ENCODE peak calls at places on chromosomes 4 and X, in four cellular contexts. A is right cardiac atrium; E is CD4-positive, alpha-beta T cell; S is ovary. P is an unnamed sample.

GRCh38 chr4:94758141-94758699 is 465 bp downstream of the BMPR1B start:
- DNase-seq in E (no peak), A (peak; percentile 66), S (peak; percentile 83), P (no peak)

GRCh38 chrX:45228126-45228525 is 27.4 kb upstream of the DIPK2B start:
- DNase-seq in S (no peak), A (no peak), E (no peak), P (no peak)

GRCh38 chr4:89640620-89641366 is 196.2 kb downstream of the SNCA start:
- DNase-seq in S (peak; percentile 47), A (peak; percentile 43), E (no peak), P (no peak)

GRCh38 chr4:139875456-139875855 is 209.8 kb downstream of the MGST2 start:
- DNase-seq in S (no peak), A (no peak), E (no peak), P (no peak)

GRCh38 chrX:24485323-24485722 is 20.2 kb downstream of the PDK3 start:
- DNase-seq in E (no peak), S (no peak), A (no peak), P (no peak)

GRCh38 chrX:35919536-35920309 is at the start of gene CFAP47:
- DNase-seq in A (peak; percentile 60), E (no peak), S (no peak), P (no peak)

GRCh38 chr4:98516441-98517323 is 141.7 kb downstream of the TSPAN5 start:
- DNase-seq in S (peak; percentile 67), A (no peak), E (no peak), P (no peak)

GRCh38 chrX:56975611-56976010 is 19.7 kb downstream of the SPIN3 start:
- DNase-seq in E (no peak), S (no peak), A (peak; percentile 9), P (no peak)

GRCh38 chr4:140308366-140309123 is 64.9 kb upstream of the SCOC start:
- DNase-seq in E (no peak), A (peak; percentile 73), S (peak; percentile 57), P (peak; percentile 30)

GRCh38 chr4:38667005-38667771 is 3.2 kb downstream of the KLF3 start:
- DNase-seq in A (peak; percentile 85), S (peak; percentile 79), E (peak; percentile 27), P (peak; percentile 74)

GRCh38 chrX:53133400-53133799 is 39.5 kb downstream of the KANTR start:
- DNase-seq in E (no peak), S (no peak), A (no peak), P (no peak)

DNA sequence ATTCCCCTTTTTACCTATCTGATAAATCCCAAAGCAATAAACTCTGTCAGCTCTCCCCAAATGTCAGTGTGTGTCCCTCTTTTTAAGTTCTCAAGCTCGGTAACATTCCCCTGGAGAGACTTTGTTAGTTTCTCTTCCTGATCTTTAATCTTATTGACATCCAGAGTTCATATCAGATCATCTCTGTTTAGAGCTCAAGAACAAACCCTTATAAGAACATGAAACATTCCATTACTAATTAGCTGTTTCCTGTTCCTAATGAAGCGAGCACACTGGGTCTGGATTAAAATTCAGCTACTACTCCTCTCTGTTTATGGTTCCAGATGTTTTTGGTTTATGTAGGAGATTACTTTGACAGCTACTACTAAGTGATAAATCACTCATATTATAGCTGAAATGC is 681.5 kb downstream of the DACH2 start:
- DNase-seq in A (no peak), E (no peak), S (no peak), P (no peak)
- H3K27ac ChIP-seq in A (no peak overlapping the region), E (no peak overlapping the region), S (no peak overlapping the region), P (no peak overlapping the region)

GRCh38 chrX:15254852-15255251 is 15.0 kb downstream of the ASB9 start:
- DNase-seq in S (no peak), E (no peak), A (no peak), P (no peak)
- H3K9me3 ChIP-seq in S (no peaks in the 10 kb centered on the region), E (no peaks in the 10 kb centered on the region), A (no peaks in the 10 kb centered on the region), P (no peaks in the 10 kb centered on the region)

GRCh38 chr4:185787926-185788679 is 23.9 kb downstream of the SORBS2 start:
- DNase-seq in S (no peak), E (no peak), A (peak; percentile 35), P (no peak)
- H3K27ac ChIP-seq in S (no peak overlapping the region), E (no peak overlapping the region), A (peak overlapping the region; percentile 29), P (no peak overlapping the region)

GRCh38 chr4:338759-339097 is 1.1 kb downstream of the ZNF141 start:
- DNase-seq in E (peak; percentile 1), S (no peak), A (no peak), P (no peak)

GRCh38 chr4:337932-338758 is 531 bp downstream of the ZNF141 start:
- DNase-seq in E (peak; percentile 26), A (peak; percentile 80), S (peak; percentile 77), P (no peak)

GRCh38 chr4:336893-337142 is 796 bp upstream of the ZNF141 start:
- DNase-seq in S (no peak), A (no peak), E (no peak), P (no peak)

GRCh38 chr4:337143-337931 is at the start of gene ZNF141:
- DNase-seq in S (peak; percentile 97), E (peak; percentile 84), A (peak; percentile 97), P (peak; percentile 88)

DNA sequence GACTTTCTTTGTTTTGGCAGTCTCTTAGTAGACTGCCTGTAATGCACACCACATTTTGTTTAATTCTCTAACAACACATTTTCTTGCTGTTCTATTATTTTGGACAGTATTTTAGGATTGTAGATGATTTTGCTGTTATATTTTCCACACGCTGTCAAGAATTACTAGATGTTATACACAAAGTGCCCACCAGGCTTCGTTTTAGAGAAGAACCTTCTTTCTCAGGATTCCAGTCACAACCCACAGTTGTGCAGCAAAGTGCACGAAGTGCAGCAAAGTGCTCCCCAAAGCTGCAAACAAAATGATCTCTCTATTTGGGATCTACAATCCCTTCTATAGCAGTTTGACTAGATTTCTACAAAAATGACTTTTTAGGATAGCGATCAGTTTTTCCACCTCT is 2.4 kb downstream of the ZNF141 start:
- DNase-seq in S (no peak), E (no peak), A (no peak), P (no peak)
- H3K9me3 ChIP-seq in S (peaks cover 14% of the 10 kb centered on the region), E (peaks cover 51% of the 10 kb centered on the region), A (peaks cover 2% of the 10 kb centered on the region), P (peaks cover 30% of the 10 kb centered on the region)

GRCh38 chrX:108297290-108297689 is 140.9 kb downstream of the COL4A6 start:
- DNase-seq in E (no peak), S (no peak), A (no peak), P (no peak)

GRCh38 chrX:108298165-108298602 is 140.0 kb downstream of the COL4A6 start:
- DNase-seq in E (no peak), S (no peak), A (no peak), P (no peak)

GRCh38 chrX:108303682-108304081 is 134.5 kb downstream of the COL4A6 start:
- DNase-seq in E (no peak), A (no peak), S (no peak), P (no peak)

GRCh38 chrX:108299101-108299591 is 139.1 kb downstream of the COL4A6 start:
- DNase-seq in A (no peak), S (no peak), E (no peak), P (no peak)

GRCh38 chrX:108299704-108300103 is 138.5 kb downstream of the COL4A6 start:
- DNase-seq in E (no peak), S (no peak), A (no peak), P (no peak)
- H3K27ac ChIP-seq in E (no peak overlapping the region), S (no peak overlapping the region), A (no peak overlapping the region), P (no peak overlapping the region)

DNA sequence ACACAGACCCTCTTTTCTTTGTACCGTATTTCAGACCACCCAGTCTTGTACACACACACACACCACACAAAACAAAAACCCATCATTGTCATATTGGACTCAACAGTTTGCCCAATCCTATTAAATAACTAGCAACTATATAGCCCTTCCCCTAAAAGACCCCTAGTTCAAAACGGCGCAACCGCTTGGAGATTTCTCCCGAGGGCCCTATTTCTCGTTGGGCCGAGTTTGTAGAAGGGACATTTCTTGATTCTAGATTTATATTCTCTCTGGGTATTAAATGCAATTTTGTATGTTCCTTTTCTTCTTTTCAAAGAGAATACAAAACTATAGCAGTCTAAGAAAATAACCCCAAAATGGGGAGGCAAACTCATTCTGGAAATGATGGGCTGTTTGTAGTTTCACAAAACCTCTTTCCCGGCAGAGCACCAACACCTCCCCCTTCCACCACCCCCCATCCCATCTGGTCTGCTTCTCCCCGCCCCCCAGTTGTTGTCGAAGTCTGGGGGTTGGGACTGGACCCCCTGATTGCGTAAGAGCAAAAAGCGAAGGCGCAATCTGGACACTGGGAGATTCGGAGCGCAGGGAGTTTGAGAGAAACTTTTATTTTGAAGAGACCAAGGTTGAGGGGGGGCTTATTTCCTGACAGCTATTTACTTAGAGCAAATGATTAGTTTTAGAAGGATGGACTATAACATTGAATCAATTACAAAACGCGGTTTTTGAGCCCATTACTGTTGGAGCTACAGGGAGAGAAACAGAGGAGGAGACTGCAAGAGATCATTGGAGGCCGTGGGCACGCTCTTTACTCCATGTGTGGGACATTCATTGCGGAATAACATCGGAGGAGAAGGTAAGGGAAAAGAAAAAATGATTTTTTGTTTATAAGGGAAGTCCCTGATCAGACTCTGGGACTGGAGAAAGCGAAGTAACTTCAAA is at the start of gene PDGFRA:
- DNase-seq in A (peak; percentile 91), E (no peak), S (peak; percentile 90), P (no peak)
- H3K9me3 ChIP-seq in A (no peaks in the 10 kb centered on the region), E (no peaks in the 10 kb centered on the region), S (no peaks in the 10 kb centered on the region), P (no peaks in the 10 kb centered on the region)

DNA sequence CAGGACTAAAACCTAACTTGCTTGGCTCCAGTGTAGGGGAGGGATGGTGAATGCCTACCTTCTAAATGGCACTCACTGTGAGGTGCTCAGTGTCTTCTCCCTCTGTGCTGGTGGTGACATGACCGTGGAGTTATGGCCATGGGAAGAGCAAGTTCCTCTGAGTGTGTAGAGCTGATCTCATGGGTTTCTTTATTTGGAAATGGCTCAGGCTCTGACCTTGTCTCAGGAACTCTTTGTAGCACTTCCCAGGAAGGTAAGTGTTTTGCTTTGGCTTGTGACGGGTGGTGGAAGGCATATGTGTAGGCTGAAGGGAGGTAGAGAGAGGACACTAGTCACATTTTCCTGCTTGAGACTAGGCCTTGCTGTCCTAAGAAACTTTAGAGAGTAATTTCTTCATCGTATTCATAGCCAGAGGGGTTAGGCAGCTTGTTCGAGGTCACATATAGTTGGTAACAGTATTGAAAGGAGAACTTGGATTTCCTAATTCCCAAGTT is 6.5 kb downstream of the MSN start:
- DNase-seq in S (no peak), E (no peak), A (no peak), P (no peak)
- H3K27ac ChIP-seq in S (no peak overlapping the region), E (peak overlapping the region; percentile 50), A (peak overlapping the region; percentile 97), P (peak overlapping the region; percentile 50)

DNA sequence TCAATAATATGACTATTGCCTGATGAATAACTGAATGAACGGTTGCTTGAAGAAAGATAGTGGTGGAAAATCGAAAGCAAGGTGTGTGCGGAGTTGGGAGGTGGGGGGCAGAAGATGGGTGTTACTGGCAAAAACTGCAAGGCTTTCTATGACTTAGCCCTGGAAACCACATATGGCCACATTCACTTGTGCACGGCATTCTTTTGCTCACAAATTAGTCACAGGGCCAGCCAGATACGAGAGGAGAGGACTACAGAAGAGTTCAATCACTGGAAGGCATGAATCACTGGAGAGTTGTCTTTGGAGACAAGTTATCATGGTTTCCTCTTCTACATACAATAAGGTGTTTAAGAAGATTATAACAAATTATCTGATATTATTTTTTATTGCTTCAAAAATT is 626.5 kb upstream of the CPEB2 start:
- DNase-seq in A (no peak), E (no peak), S (no peak), P (no peak)
- H3K9me3 ChIP-seq in A (no peaks in the 10 kb centered on the region), E (no peaks in the 10 kb centered on the region), S (no peaks in the 10 kb centered on the region), P (no peaks in the 10 kb centered on the region)

P was measured in thoracic aorta.